ENCODE peak calls at places on chromosome 7, in ten cellular contexts. Z is stimulated activated naive CD4-positive, alpha-beta T cell; E is GM12864; L is naive thymus-derived CD8-positive, alpha-beta T cell; S is posterior cingulate gyrus; T is NCI-H1417 treated with DMSO at 0.1 percent for 48 hours; N is breast epithelium; P is effector CD4-positive, alpha-beta T cell; Q is mesendoderm; I is amniotic stem cell. A is an unnamed sample.

GRCh38 chr7:27172388-27172774 is 1.7 kb downstream of the HOXA10 start:
- DNase-seq in T (no peak), P (no peak), N (no peak), I (no peak), E (no peak), Q (no peak), Z (no peak), L (no peak), S (no peak), A (no peak)

GRCh38 chr7:82413237-82413636 is 30.3 kb downstream of the CACNA2D1 start:
- DNase-seq in T (no peak), L (no peak), I (no peak), S (no peak), Z (no peak), P (no peak), E (no peak), Q (peak), N (no peak), A (no peak)

GRCh38 chr7:2582006-2582735 is 23.4 kb downstream of the IQCE start:
- DNase-seq in S (no peak), Z (no peak), E (no peak), Q (no peak), I (no peak), L (no peak), P (no peak), T (no peak), N (no peak), A (no peak)

GRCh38 chr7:92740713-92741126 is 95.7 kb downstream of the CDK6 start:
- DNase-seq in Z (no peak), T (no peak), P (no peak), I (peak), S (no peak), Q (peak), E (no peak), N (no peak), L (no peak), A (peak)

GRCh38 chr7:7490003-7490402 is 45.7 kb downstream of the COL28A1 start:
- DNase-seq in Z (no peak), S (no peak), N (no peak), T (no peak), Q (no peak), I (no peak), P (no peak), L (no peak), E (no peak), A (no peak)

GRCh38 chr7:83524286-83525075 is 124.5 kb downstream of the SEMA3E start:
- DNase-seq in Z (no peak), I (no peak), P (no peak), Q (peak), E (no peak), N (no peak), S (no peak), T (no peak), L (no peak), A (no peak)

GRCh38 chr7:41809487-41810257 is 106.8 kb upstream of the INHBA start:
- DNase-seq in E (no peak), N (no peak), S (no peak), L (no peak), Z (no peak), P (no peak), T (no peak), I (no peak), Q (no peak), A (peak)

GRCh38 chr7:92832623-92833023 is 3.8 kb downstream of the CDK6 start:
- DNase-seq in N (no peak), T (no peak), P (no peak), Z (no peak), I (no peak), S (no peak), E (no peak), L (peak), Q (no peak), A (no peak)

GRCh38 chr7:55129409-55130078 is 110.7 kb downstream of the EGFR start:
- DNase-seq in Q (peak), I (peak), S (no peak), P (no peak), N (no peak), L (no peak), Z (no peak), E (no peak), T (no peak), A (no peak)

GRCh38 chr7:25967278-25968204 is 184.5 kb upstream of the NFE2L3 start:
- DNase-seq in Z (no peak), I (no peak), N (no peak), L (no peak), T (no peak), Q (peak), E (no peak), S (no peak), P (no peak), A (no peak)

GRCh38 chr7:20220824-20221547 is 3.8 kb upstream of the MACC1 start:
- DNase-seq in P (no peak), S (no peak), L (no peak), N (no peak), E (no peak), Q (no peak), I (no peak), Z (no peak), T (no peak), A (peak)

GRCh38 chr7:47581821-47582747 is at the start of gene TNS3:
- DNase-seq in E (no peak), Z (no peak), N (no peak), S (no peak), T (no peak), P (no peak), L (no peak), I (no peak), Q (peak), A (no peak)

A was measured in GM04503.